ENCODE peak calls at places on chromosomes 3 and 15, in eight cellular contexts. One of them, this sample, is unnamed.
A peak's percentile ranks its signal among the peaks of the same experiment; 100 is the strongest.

GRCh38 chr3:105367063-105367405 is 325 bp downstream of the ALCAM start:
- DNase-seq in lower lobe of right lung: peak; percentile 65
- DNase-seq in right atrium auricular region: no peak
- DNase-seq in astrocyte of the spinal cord: no peak
- DNase-seq in WTC11: peak; percentile 49
- DNase-seq in GM13977: peak; percentile 26
- DNase-seq in mucosa of descending colon: peak; percentile 70
- DNase-seq in hepatocyte: peak; percentile 49
- DNase-seq in this sample: no peak

GRCh38 chr15:56869573-56869972 is 48.9 kb upstream of the TCF12 start:
- DNase-seq in lower lobe of right lung: peak; percentile 51
- DNase-seq in right atrium auricular region: no peak
- DNase-seq in astrocyte of the spinal cord: no peak
- DNase-seq in WTC11: peak; percentile 45
- DNase-seq in GM13977: no peak
- DNase-seq in mucosa of descending colon: no peak
- DNase-seq in hepatocyte: peak; percentile 15
- DNase-seq in this sample: no peak

GRCh38 chr3:72347819-72348319 is 500.4 kb downstream of the SHQ1 start:
- DNase-seq in lower lobe of right lung: peak; percentile 82
- DNase-seq in right atrium auricular region: peak; percentile 78
- DNase-seq in astrocyte of the spinal cord: peak; percentile 90
- DNase-seq in WTC11: peak; percentile 66
- DNase-seq in GM13977: no peak
- DNase-seq in mucosa of descending colon: peak; percentile 83
- DNase-seq in hepatocyte: peak; percentile 44
- DNase-seq in this sample: no peak

GRCh38 chr3:112334709-112335108 is 1.8 kb downstream of the CD200 start:
- DNase-seq in lower lobe of right lung: no peak
- DNase-seq in right atrium auricular region: no peak
- DNase-seq in astrocyte of the spinal cord: no peak
- DNase-seq in WTC11: no peak
- DNase-seq in GM13977: no peak
- DNase-seq in mucosa of descending colon: no peak
- DNase-seq in hepatocyte: no peak
- DNase-seq in this sample: no peak

GRCh38 chr3:73070675-73071575 is 9.5 kb downstream of the EBLN2 start:
- DNase-seq in lower lobe of right lung: no peak
- DNase-seq in right atrium auricular region: no peak
- DNase-seq in astrocyte of the spinal cord: peak; percentile 75
- DNase-seq in WTC11: no peak
- DNase-seq in GM13977: no peak
- DNase-seq in mucosa of descending colon: no peak
- DNase-seq in hepatocyte: no peak
- DNase-seq in this sample: no peak

GRCh38 chr15:26662226-26662750 is 110.6 kb downstream of the GABRB3 start:
- DNase-seq in lower lobe of right lung: no peak
- DNase-seq in right atrium auricular region: no peak
- DNase-seq in astrocyte of the spinal cord: no peak
- DNase-seq in WTC11: no peak
- DNase-seq in GM13977: no peak
- DNase-seq in mucosa of descending colon: no peak
- DNase-seq in hepatocyte: no peak
- DNase-seq in this sample: no peak

GRCh38 chr3:43348852-43349574 is 62.7 kb downstream of the SNRK start:
- DNase-seq in lower lobe of right lung: no peak
- DNase-seq in right atrium auricular region: no peak
- DNase-seq in astrocyte of the spinal cord: no peak
- DNase-seq in WTC11: no peak
- DNase-seq in GM13977: no peak
- DNase-seq in mucosa of descending colon: no peak
- DNase-seq in hepatocyte: no peak
- DNase-seq in this sample: no peak

GRCh38 chr3:194939949-194940770 is 254.5 kb downstream of the FAM43A start:
- DNase-seq in lower lobe of right lung: no peak
- DNase-seq in right atrium auricular region: peak; percentile 59
- DNase-seq in astrocyte of the spinal cord: no peak
- DNase-seq in WTC11: no peak
- DNase-seq in GM13977: no peak
- DNase-seq in mucosa of descending colon: no peak
- DNase-seq in hepatocyte: no peak
- DNase-seq in this sample: no peak

GRCh38 chr3:32592696-32593353 is 22.2 kb upstream of the DYNC1LI1 start:
- DNase-seq in lower lobe of right lung: no peak
- DNase-seq in right atrium auricular region: no peak
- DNase-seq in astrocyte of the spinal cord: no peak
- DNase-seq in WTC11: peak; percentile 39
- DNase-seq in GM13977: no peak
- DNase-seq in mucosa of descending colon: no peak
- DNase-seq in hepatocyte: no peak
- DNase-seq in this sample: no peak

GRCh38 chr3:68943753-68944500 is 11.6 kb upstream of the TAFA4 start:
- DNase-seq in lower lobe of right lung: no peak
- DNase-seq in right atrium auricular region: no peak
- DNase-seq in astrocyte of the spinal cord: no peak
- DNase-seq in WTC11: no peak
- DNase-seq in GM13977: no peak
- DNase-seq in mucosa of descending colon: no peak
- DNase-seq in hepatocyte: no peak
- DNase-seq in this sample: no peak

GRCh38 chr3:170038434-170039110 is 777 bp downstream of the GPR160 start:
- DNase-seq in lower lobe of right lung: peak; percentile 74
- DNase-seq in right atrium auricular region: no peak
- DNase-seq in astrocyte of the spinal cord: no peak
- DNase-seq in WTC11: peak; percentile 76
- DNase-seq in GM13977: peak; percentile 41
- DNase-seq in mucosa of descending colon: peak; percentile 77
- DNase-seq in hepatocyte: peak; percentile 65
- DNase-seq in this sample: no peak

GRCh38 chr3:170033489-170033888 is 4.3 kb upstream of the GPR160 start:
- DNase-seq in lower lobe of right lung: no peak
- DNase-seq in right atrium auricular region: no peak
- DNase-seq in astrocyte of the spinal cord: no peak
- DNase-seq in WTC11: no peak
- DNase-seq in GM13977: no peak
- DNase-seq in mucosa of descending colon: peak; percentile 58
- DNase-seq in hepatocyte: no peak
- DNase-seq in this sample: no peak

GRCh38 chr3:170043506-170043905 is 5.7 kb downstream of the GPR160 start:
- DNase-seq in lower lobe of right lung: no peak
- DNase-seq in right atrium auricular region: no peak
- DNase-seq in astrocyte of the spinal cord: no peak
- DNase-seq in WTC11: no peak
- DNase-seq in GM13977: no peak
- DNase-seq in mucosa of descending colon: no peak
- DNase-seq in hepatocyte: no peak
- DNase-seq in this sample: no peak

GRCh38 chr3:170040283-170040907 is 2.6 kb downstream of the GPR160 start:
- DNase-seq in lower lobe of right lung: no peak
- DNase-seq in right atrium auricular region: no peak
- DNase-seq in astrocyte of the spinal cord: no peak
- DNase-seq in WTC11: no peak
- DNase-seq in GM13977: no peak
- DNase-seq in mucosa of descending colon: no peak
- DNase-seq in hepatocyte: no peak
- DNase-seq in this sample: no peak

GRCh38 chr3:170037463-170038433 is at the start of gene GPR160:
- DNase-seq in lower lobe of right lung: peak; percentile 94
- DNase-seq in right atrium auricular region: no peak
- DNase-seq in astrocyte of the spinal cord: peak; percentile 10
- DNase-seq in WTC11: peak; percentile 92
- DNase-seq in GM13977: peak; percentile 84
- DNase-seq in mucosa of descending colon: peak; percentile 95
- DNase-seq in hepatocyte: peak; percentile 91
- DNase-seq in this sample: no peak
- TF ChIP-seq CTCF in lower lobe of right lung: peak; percentile 77
- TF ChIP-seq CTCF in right atrium auricular region: peak; percentile 49
- TF ChIP-seq CTCF in astrocyte of the spinal cord: peak; percentile 70
- TF ChIP-seq CTCF in WTC11: peak; percentile 79
- TF ChIP-seq CTCF in GM13977: peak; percentile 89
- TF ChIP-seq CTCF in mucosa of descending colon: peak; percentile 49
- TF ChIP-seq CTCF in hepatocyte: peak; percentile 87
- TF ChIP-seq CTCF in this sample: peak; percentile 72

DNA sequence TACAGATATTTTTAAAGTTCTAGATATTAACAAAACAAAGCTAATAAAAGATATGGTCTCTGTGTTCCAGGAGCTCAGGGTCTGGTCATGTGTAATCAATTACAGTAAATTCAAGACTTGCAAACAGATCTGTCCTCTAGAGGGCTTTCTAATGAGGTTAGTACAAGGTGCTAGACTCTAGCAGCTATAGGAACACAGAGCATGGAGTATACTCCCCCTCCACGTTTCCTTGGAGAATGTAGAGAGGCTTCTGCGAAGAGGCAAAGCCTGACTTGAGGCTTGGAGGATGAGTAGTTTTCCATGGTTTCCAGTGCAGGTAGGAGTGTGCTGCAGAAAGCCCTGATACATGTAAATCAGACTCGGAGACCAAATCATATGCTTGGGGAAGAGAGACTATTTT is 32.7 kb upstream of the DLG1 start:
- DNase-seq in lower lobe of right lung: no peak
- DNase-seq in right atrium auricular region: no peak
- DNase-seq in astrocyte of the spinal cord: no peak
- DNase-seq in WTC11: no peak
- DNase-seq in GM13977: no peak
- DNase-seq in mucosa of descending colon: no peak
- DNase-seq in hepatocyte: no peak
- DNase-seq in this sample: no peak
- TF ChIP-seq CTCF in lower lobe of right lung: no peak
- TF ChIP-seq CTCF in right atrium auricular region: no peak
- TF ChIP-seq CTCF in astrocyte of the spinal cord: peak; percentile 22
- TF ChIP-seq CTCF in WTC11: no peak
- TF ChIP-seq CTCF in GM13977: peak; percentile 20
- TF ChIP-seq CTCF in mucosa of descending colon: no peak
- TF ChIP-seq CTCF in hepatocyte: no peak
- TF ChIP-seq CTCF in this sample: peak; percentile 37

DNA sequence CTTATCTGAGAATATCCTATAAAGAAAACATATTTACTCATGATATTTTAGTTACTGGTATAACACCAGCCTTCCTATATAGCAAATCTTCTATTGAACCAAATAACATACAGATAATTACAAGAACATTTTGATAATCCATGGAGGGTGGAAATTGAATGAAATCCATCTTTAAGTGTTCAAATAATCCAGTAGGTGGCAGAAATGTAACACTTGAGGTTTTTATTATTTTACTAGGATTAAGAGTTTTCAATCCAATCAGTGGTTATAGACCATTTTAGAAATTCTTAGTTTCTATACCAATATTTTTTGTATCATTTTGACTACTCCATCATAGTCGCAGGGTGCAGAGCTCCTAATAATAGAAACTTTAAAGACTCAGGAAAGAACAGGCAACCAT is 101.9 kb upstream of the KCNH8 start:
- DNase-seq in lower lobe of right lung: no peak
- DNase-seq in right atrium auricular region: no peak
- DNase-seq in astrocyte of the spinal cord: no peak
- DNase-seq in WTC11: no peak
- DNase-seq in GM13977: no peak
- DNase-seq in mucosa of descending colon: no peak
- DNase-seq in hepatocyte: no peak
- DNase-seq in this sample: no peak
- TF ChIP-seq CTCF in lower lobe of right lung: no peak
- TF ChIP-seq CTCF in right atrium auricular region: no peak
- TF ChIP-seq CTCF in astrocyte of the spinal cord: no peak
- TF ChIP-seq CTCF in WTC11: no peak
- TF ChIP-seq CTCF in GM13977: peak; percentile 17
- TF ChIP-seq CTCF in mucosa of descending colon: no peak
- TF ChIP-seq CTCF in hepatocyte: peak; percentile 24
- TF ChIP-seq CTCF in this sample: peak; percentile 22

DNA sequence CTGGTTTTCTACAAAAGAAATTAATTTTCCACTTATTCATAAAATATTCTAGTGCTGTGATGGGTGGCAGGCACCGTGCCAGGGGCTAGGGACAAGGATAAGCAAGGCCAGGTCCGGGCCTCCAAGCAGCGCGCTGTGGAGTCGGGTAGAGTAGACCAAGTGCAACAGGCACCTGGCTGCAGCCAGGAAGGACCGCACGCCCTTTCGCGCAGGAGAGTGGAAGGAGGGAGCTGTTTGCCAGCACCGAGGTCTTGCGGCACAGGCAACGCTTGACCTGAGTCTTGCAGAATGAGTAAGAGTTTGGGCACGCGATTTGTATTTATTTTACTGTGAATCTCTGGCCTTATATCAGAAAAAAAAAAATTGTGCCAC is at the start of gene CASR:
- DNase-seq in lower lobe of right lung: peak; percentile 52
- DNase-seq in right atrium auricular region: no peak
- DNase-seq in astrocyte of the spinal cord: no peak
- DNase-seq in WTC11: peak; percentile 43
- DNase-seq in GM13977: peak; percentile 45
- DNase-seq in mucosa of descending colon: peak; percentile 62
- DNase-seq in hepatocyte: peak; percentile 21
- DNase-seq in this sample: peak; percentile 33
- TF ChIP-seq CTCF in lower lobe of right lung: no peak
- TF ChIP-seq CTCF in right atrium auricular region: no peak
- TF ChIP-seq CTCF in astrocyte of the spinal cord: no peak
- TF ChIP-seq CTCF in WTC11: no peak
- TF ChIP-seq CTCF in GM13977: no peak
- TF ChIP-seq CTCF in mucosa of descending colon: no peak
- TF ChIP-seq CTCF in hepatocyte: no peak
- TF ChIP-seq CTCF in this sample: no peak

GRCh38 chr3:160648701-160649100 is 28.3 kb upstream of the ARL14 start:
- DNase-seq in lower lobe of right lung: no peak
- DNase-seq in right atrium auricular region: no peak
- DNase-seq in astrocyte of the spinal cord: no peak
- DNase-seq in WTC11: no peak
- DNase-seq in GM13977: no peak
- DNase-seq in mucosa of descending colon: no peak
- DNase-seq in hepatocyte: no peak
- DNase-seq in this sample: no peak

GRCh38 chr3:160644491-160644890 is 32.5 kb upstream of the ARL14 start:
- DNase-seq in lower lobe of right lung: no peak
- DNase-seq in right atrium auricular region: no peak
- DNase-seq in astrocyte of the spinal cord: no peak
- DNase-seq in WTC11: no peak
- DNase-seq in GM13977: no peak
- DNase-seq in mucosa of descending colon: no peak
- DNase-seq in hepatocyte: no peak
- DNase-seq in this sample: no peak

GRCh38 chr3:160641675-160642330 is 35.2 kb upstream of the ARL14 start:
- DNase-seq in lower lobe of right lung: no peak
- DNase-seq in right atrium auricular region: no peak
- DNase-seq in astrocyte of the spinal cord: peak; percentile 15
- DNase-seq in WTC11: no peak
- DNase-seq in GM13977: no peak
- DNase-seq in mucosa of descending colon: no peak
- DNase-seq in hepatocyte: no peak
- DNase-seq in this sample: peak; percentile 20

GRCh38 chr3:160649596-160649995 is 27.4 kb upstream of the ARL14 start:
- DNase-seq in lower lobe of right lung: no peak
- DNase-seq in right atrium auricular region: no peak
- DNase-seq in astrocyte of the spinal cord: peak; percentile 6
- DNase-seq in WTC11: no peak
- DNase-seq in GM13977: no peak
- DNase-seq in mucosa of descending colon: no peak
- DNase-seq in hepatocyte: no peak
- DNase-seq in this sample: no peak

GRCh38 chr3:160643994-160644393 is 33.0 kb upstream of the ARL14 start:
- DNase-seq in lower lobe of right lung: no peak
- DNase-seq in right atrium auricular region: no peak
- DNase-seq in astrocyte of the spinal cord: peak; percentile 9
- DNase-seq in WTC11: no peak
- DNase-seq in GM13977: no peak
- DNase-seq in mucosa of descending colon: no peak
- DNase-seq in hepatocyte: peak; percentile 16
- DNase-seq in this sample: no peak
- TF ChIP-seq CTCF in lower lobe of right lung: no peak
- TF ChIP-seq CTCF in right atrium auricular region: no peak
- TF ChIP-seq CTCF in astrocyte of the spinal cord: peak; percentile 28
- TF ChIP-seq CTCF in WTC11: no peak
- TF ChIP-seq CTCF in GM13977: no peak
- TF ChIP-seq CTCF in mucosa of descending colon: no peak
- TF ChIP-seq CTCF in hepatocyte: peak; percentile 9
- TF ChIP-seq CTCF in this sample: no peak

GRCh38 chr3:150238995-150239612 is 169.0 kb upstream of the TSC22D2 start:
- DNase-seq in lower lobe of right lung: no peak
- DNase-seq in right atrium auricular region: no peak
- DNase-seq in astrocyte of the spinal cord: no peak
- DNase-seq in WTC11: peak; percentile 44
- DNase-seq in GM13977: no peak
- DNase-seq in mucosa of descending colon: no peak
- DNase-seq in hepatocyte: peak; percentile 69
- DNase-seq in this sample: no peak
- TF ChIP-seq CTCF in lower lobe of right lung: peak; percentile 24
- TF ChIP-seq CTCF in right atrium auricular region: no peak
- TF ChIP-seq CTCF in astrocyte of the spinal cord: peak; percentile 45
- TF ChIP-seq CTCF in WTC11: peak; percentile 18
- TF ChIP-seq CTCF in GM13977: peak; percentile 52
- TF ChIP-seq CTCF in mucosa of descending colon: no peak
- TF ChIP-seq CTCF in hepatocyte: peak; percentile 55
- TF ChIP-seq CTCF in this sample: peak; percentile 69